ENCODE peak calls at places on chromosomes 4 and X, in four cellular contexts. One of them, this sample, is unnamed.

GRCh38 chr4:5592272-5592671 is 116.1 kb downstream of the EVC2 start:
- DNase-seq in brain microvascular endothelial cell: no peak
- DNase-seq in stomach: no peak
- DNase-seq in fibroblast of villous mesenchyme: no peak
- DNase-seq in this sample: no peak

GRCh38 chr4:116724249-116724648 is 361.1 kb downstream of the TRAM1L1 start:
- DNase-seq in stomach: no peak
- DNase-seq in fibroblast of villous mesenchyme: no peak
- DNase-seq in brain microvascular endothelial cell: no peak
- DNase-seq in this sample: no peak

GRCh38 chr4:144582975-144583374 is 63.0 kb upstream of the HHIP start:
- DNase-seq in stomach: no peak
- DNase-seq in brain microvascular endothelial cell: no peak
- DNase-seq in fibroblast of villous mesenchyme: no peak
- DNase-seq in this sample: peak; percentile 57

GRCh38 chr4:123555500-123556273 is 159.1 kb downstream of the SPRY1 start:
- DNase-seq in fibroblast of villous mesenchyme: peak; percentile 95
- DNase-seq in stomach: peak; percentile 96
- DNase-seq in brain microvascular endothelial cell: peak; percentile 95
- DNase-seq in this sample: peak; percentile 98

GRCh38 chrX:125436855-125437254 is 117.2 kb downstream of the TEX13C start:
- DNase-seq in brain microvascular endothelial cell: no peak
- DNase-seq in fibroblast of villous mesenchyme: no peak
- DNase-seq in stomach: no peak
- DNase-seq in this sample: peak; percentile 9

GRCh38 chr4:78437608-78438088 is 113.9 kb upstream of the ANXA3 start:
- DNase-seq in fibroblast of villous mesenchyme: no peak
- DNase-seq in stomach: no peak
- DNase-seq in brain microvascular endothelial cell: no peak
- DNase-seq in this sample: no peak

GRCh38 chrX:68728186-68728585 is 80.7 kb downstream of the STARD8 start:
- DNase-seq in brain microvascular endothelial cell: no peak
- DNase-seq in stomach: peak; percentile 17
- DNase-seq in fibroblast of villous mesenchyme: no peak
- DNase-seq in this sample: no peak

GRCh38 chr4:169272265-169272886 is 1.6 kb upstream of the SH3RF1 start:
- DNase-seq in brain microvascular endothelial cell: peak; percentile 59
- DNase-seq in fibroblast of villous mesenchyme: peak; percentile 61
- DNase-seq in stomach: no peak
- DNase-seq in this sample: peak; percentile 79

GRCh38 chr4:90357117-90357710 is 230.0 kb downstream of the CCSER1 start:
- DNase-seq in stomach: no peak
- DNase-seq in brain microvascular endothelial cell: peak; percentile 6
- DNase-seq in fibroblast of villous mesenchyme: peak; percentile 48
- DNase-seq in this sample: peak; percentile 71

GRCh38 chr4:102543030-102543505 is 41.9 kb downstream of the NFKB1 start:
- DNase-seq in fibroblast of villous mesenchyme: no peak
- DNase-seq in brain microvascular endothelial cell: no peak
- DNase-seq in stomach: no peak
- DNase-seq in this sample: no peak

GRCh38 chrX:143988356-143988755 is 104.5 kb downstream of the UBE2NL start:
- DNase-seq in fibroblast of villous mesenchyme: no peak
- DNase-seq in stomach: no peak
- DNase-seq in brain microvascular endothelial cell: no peak
- DNase-seq in this sample: no peak

GRCh38 chr4:72312032-72312650 is 256.9 kb downstream of the ADAMTS3 start:
- DNase-seq in stomach: peak; percentile 29
- DNase-seq in fibroblast of villous mesenchyme: peak; percentile 68
- DNase-seq in brain microvascular endothelial cell: peak; percentile 96
- DNase-seq in this sample: peak; percentile 97

GRCh38 chr4:110119880-110120279 is 78.5 kb downstream of the ELOVL6 start:
- DNase-seq in fibroblast of villous mesenchyme: peak; percentile 87
- DNase-seq in brain microvascular endothelial cell: no peak
- DNase-seq in stomach: no peak
- DNase-seq in this sample: peak; percentile 46

GRCh38 chrX:142499992-142500391 is 294.9 kb upstream of the MAGEC2 start:
- DNase-seq in fibroblast of villous mesenchyme: no peak
- DNase-seq in stomach: no peak
- DNase-seq in brain microvascular endothelial cell: no peak
- DNase-seq in this sample: no peak

GRCh38 chr4:84498203-84499026 is 677 bp downstream of the NKX6-1 start:
- DNase-seq in brain microvascular endothelial cell: no peak
- DNase-seq in fibroblast of villous mesenchyme: peak; percentile 14
- DNase-seq in stomach: no peak
- DNase-seq in this sample: peak; percentile 43

GRCh38 chr4:22635692-22636091 is 57.0 kb upstream of the GBA3 start:
- DNase-seq in stomach: no peak
- DNase-seq in brain microvascular endothelial cell: no peak
- DNase-seq in fibroblast of villous mesenchyme: no peak
- DNase-seq in this sample: no peak

GRCh38 chr4:129176864-129177263 is 80.9 kb downstream of the C4orf33 start:
- DNase-seq in fibroblast of villous mesenchyme: no peak
- DNase-seq in stomach: no peak
- DNase-seq in brain microvascular endothelial cell: no peak
- DNase-seq in this sample: no peak

GRCh38 chrX:146173742-146174141 is 356.1 kb downstream of the SLITRK2 start:
- DNase-seq in fibroblast of villous mesenchyme: no peak
- DNase-seq in stomach: no peak
- DNase-seq in brain microvascular endothelial cell: no peak
- DNase-seq in this sample: no peak

GRCh38 chr4:47791978-47792377 is 45.9 kb downstream of the CORIN start:
- DNase-seq in fibroblast of villous mesenchyme: no peak
- DNase-seq in stomach: no peak
- DNase-seq in brain microvascular endothelial cell: no peak
- DNase-seq in this sample: no peak

GRCh38 chr4:37471971-37472370 is 214.2 kb downstream of the RELL1 start:
- DNase-seq in brain microvascular endothelial cell: no peak
- DNase-seq in fibroblast of villous mesenchyme: no peak
- DNase-seq in stomach: peak; percentile 73
- DNase-seq in this sample: no peak

GRCh38 chrX:97057349-97057909 is 173.7 kb downstream of the RPA4 start:
- DNase-seq in stomach: no peak
- DNase-seq in fibroblast of villous mesenchyme: no peak
- DNase-seq in brain microvascular endothelial cell: no peak
- DNase-seq in this sample: no peak

GRCh38 chrX:150449313-150449712 is 86.2 kb downstream of the MAMLD1 start:
- DNase-seq in brain microvascular endothelial cell: no peak
- DNase-seq in fibroblast of villous mesenchyme: no peak
- DNase-seq in stomach: no peak
- DNase-seq in this sample: no peak

GRCh38 chrX:103356023-103356798 is at the start of gene TCEAL9:
- DNase-seq in fibroblast of villous mesenchyme: peak; percentile 83
- DNase-seq in brain microvascular endothelial cell: peak; percentile 65
- DNase-seq in stomach: peak; percentile 50
- DNase-seq in this sample: peak; percentile 69

GRCh38 chr4:109334596-109335105 is 32.2 kb upstream of the COL25A1 start:
- DNase-seq in brain microvascular endothelial cell: no peak
- DNase-seq in stomach: no peak
- DNase-seq in fibroblast of villous mesenchyme: no peak
- DNase-seq in this sample: no peak

GRCh38 chr4:110550260-110550659 is 72.6 kb downstream of the PITX2 start:
- DNase-seq in fibroblast of villous mesenchyme: peak; percentile 21
- DNase-seq in brain microvascular endothelial cell: peak; percentile 11
- DNase-seq in stomach: no peak
- DNase-seq in this sample: peak; percentile 40

GRCh38 chr4:138977525-138977924 is 38.1 kb upstream of the NOCT start:
- DNase-seq in stomach: no peak
- DNase-seq in brain microvascular endothelial cell: no peak
- DNase-seq in fibroblast of villous mesenchyme: no peak
- DNase-seq in this sample: no peak

GRCh38 chr4:146224331-146224966 is 10.1 kb downstream of the REELD1 start:
- DNase-seq in stomach: no peak
- DNase-seq in brain microvascular endothelial cell: no peak
- DNase-seq in fibroblast of villous mesenchyme: peak; percentile 91
- DNase-seq in this sample: no peak

GRCh38 chrX:110847334-110847733 is 51.7 kb upstream of the CHRDL1 start:
- DNase-seq in fibroblast of villous mesenchyme: peak; percentile 62
- DNase-seq in stomach: no peak
- DNase-seq in brain microvascular endothelial cell: peak; percentile 63
- DNase-seq in this sample: peak; percentile 76

GRCh38 chrX:69565247-69565815 is 50.6 kb upstream of the EDA start:
- DNase-seq in stomach: no peak
- DNase-seq in fibroblast of villous mesenchyme: no peak
- DNase-seq in brain microvascular endothelial cell: no peak
- DNase-seq in this sample: no peak

GRCh38 chr4:35491093-35491492 is 753.2 kb downstream of the ARAP2 start:
- DNase-seq in stomach: no peak
- DNase-seq in fibroblast of villous mesenchyme: no peak
- DNase-seq in brain microvascular endothelial cell: no peak
- DNase-seq in this sample: no peak

GRCh38 chrX:68363984-68364383 is 69.3 kb downstream of the OPHN1 start:
- DNase-seq in stomach: no peak
- DNase-seq in brain microvascular endothelial cell: no peak
- DNase-seq in fibroblast of villous mesenchyme: no peak
- DNase-seq in this sample: no peak

GRCh38 chr4:6226506-6226905 is 26.2 kb upstream of the JAKMIP1 start:
- DNase-seq in brain microvascular endothelial cell: no peak
- DNase-seq in fibroblast of villous mesenchyme: no peak
- DNase-seq in stomach: peak; percentile 22
- DNase-seq in this sample: no peak

GRCh38 chrX:130994671-130995070 is 63.5 kb upstream of the ARHGAP36 start:
- DNase-seq in fibroblast of villous mesenchyme: peak; percentile 17
- DNase-seq in brain microvascular endothelial cell: peak; percentile 20
- DNase-seq in stomach: no peak
- DNase-seq in this sample: peak; percentile 14
- TF ChIP-seq CTCF in fibroblast of villous mesenchyme: peak; percentile 60
- TF ChIP-seq CTCF in brain microvascular endothelial cell: peak; percentile 56
- TF ChIP-seq CTCF in stomach: no peak
- TF ChIP-seq CTCF in this sample: peak; percentile 49

DNA sequence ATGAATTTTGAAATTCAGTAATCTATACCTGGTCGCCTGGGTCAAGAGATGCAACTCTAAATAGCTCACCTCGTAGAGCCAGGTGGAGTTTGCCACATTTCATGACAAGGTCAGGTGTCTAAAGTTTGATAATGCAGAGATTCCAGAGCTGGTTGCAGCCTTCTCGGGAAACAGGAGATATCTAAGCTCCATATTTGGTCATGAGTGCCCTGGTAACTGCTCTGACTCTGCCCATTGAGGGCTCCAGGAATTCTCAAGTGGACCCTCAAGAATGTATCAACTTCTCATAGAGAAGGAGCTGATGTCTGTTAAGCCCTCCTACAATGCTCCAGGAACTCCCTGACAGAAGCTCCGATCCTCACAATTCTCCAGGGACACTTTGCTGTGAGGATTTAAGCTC is 33.2 kb upstream of the TSPAN5 start:
- DNase-seq in fibroblast of villous mesenchyme: no peak
- DNase-seq in stomach: no peak
- DNase-seq in brain microvascular endothelial cell: no peak
- DNase-seq in this sample: no peak
- H3K4me3 ChIP-seq in fibroblast of villous mesenchyme: no peak overlapping the region
- H3K4me3 ChIP-seq in stomach: no peak overlapping the region
- H3K4me3 ChIP-seq in brain microvascular endothelial cell: no peak overlapping the region
- H3K4me3 ChIP-seq in this sample: no peak overlapping the region

GRCh38 chrX:3142259-3143042 is 101.2 kb downstream of the ARSF start:
- DNase-seq in stomach: no peak
- DNase-seq in brain microvascular endothelial cell: no peak
- DNase-seq in fibroblast of villous mesenchyme: no peak
- DNase-seq in this sample: no peak

GRCh38 chrX:3144651-3145050 is 103.4 kb downstream of the ARSF start:
- DNase-seq in stomach: no peak
- DNase-seq in brain microvascular endothelial cell: no peak
- DNase-seq in fibroblast of villous mesenchyme: no peak
- DNase-seq in this sample: no peak

GRCh38 chrX:3143043-3143799 is 102.0 kb downstream of the ARSF start:
- DNase-seq in brain microvascular endothelial cell: no peak
- DNase-seq in stomach: no peak
- DNase-seq in fibroblast of villous mesenchyme: no peak
- DNase-seq in this sample: no peak

GRCh38 chrX:3141031-3141430 is 99.8 kb downstream of the ARSF start:
- DNase-seq in brain microvascular endothelial cell: no peak
- DNase-seq in stomach: no peak
- DNase-seq in fibroblast of villous mesenchyme: no peak
- DNase-seq in this sample: peak; percentile 29

DNA sequence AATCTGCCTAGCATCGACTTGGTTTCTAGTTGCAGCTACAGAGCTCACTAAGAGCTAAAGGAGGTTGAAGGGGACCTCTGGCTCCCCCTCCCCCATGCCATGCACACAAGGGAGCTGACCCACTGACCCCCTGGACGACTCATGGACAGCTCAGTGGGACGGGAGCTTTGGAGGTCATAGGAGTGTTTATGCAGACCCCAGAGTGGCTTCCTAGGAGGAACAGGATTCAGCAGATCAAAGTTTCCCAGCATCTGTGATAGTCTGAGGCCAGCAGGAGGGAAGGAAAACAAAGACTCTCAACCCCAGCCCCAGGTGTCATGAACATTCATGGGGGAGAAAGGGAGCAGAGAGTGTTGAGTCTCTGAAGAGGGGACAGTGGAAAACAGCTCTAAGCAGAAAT is 104.4 kb downstream of the ARSF start:
- DNase-seq in stomach: no peak
- DNase-seq in fibroblast of villous mesenchyme: no peak
- DNase-seq in brain microvascular endothelial cell: no peak
- DNase-seq in this sample: peak; percentile 82
- TF ChIP-seq CTCF in stomach: no peak
- TF ChIP-seq CTCF in fibroblast of villous mesenchyme: no peak
- TF ChIP-seq CTCF in brain microvascular endothelial cell: no peak
- TF ChIP-seq CTCF in this sample: no peak

DNA sequence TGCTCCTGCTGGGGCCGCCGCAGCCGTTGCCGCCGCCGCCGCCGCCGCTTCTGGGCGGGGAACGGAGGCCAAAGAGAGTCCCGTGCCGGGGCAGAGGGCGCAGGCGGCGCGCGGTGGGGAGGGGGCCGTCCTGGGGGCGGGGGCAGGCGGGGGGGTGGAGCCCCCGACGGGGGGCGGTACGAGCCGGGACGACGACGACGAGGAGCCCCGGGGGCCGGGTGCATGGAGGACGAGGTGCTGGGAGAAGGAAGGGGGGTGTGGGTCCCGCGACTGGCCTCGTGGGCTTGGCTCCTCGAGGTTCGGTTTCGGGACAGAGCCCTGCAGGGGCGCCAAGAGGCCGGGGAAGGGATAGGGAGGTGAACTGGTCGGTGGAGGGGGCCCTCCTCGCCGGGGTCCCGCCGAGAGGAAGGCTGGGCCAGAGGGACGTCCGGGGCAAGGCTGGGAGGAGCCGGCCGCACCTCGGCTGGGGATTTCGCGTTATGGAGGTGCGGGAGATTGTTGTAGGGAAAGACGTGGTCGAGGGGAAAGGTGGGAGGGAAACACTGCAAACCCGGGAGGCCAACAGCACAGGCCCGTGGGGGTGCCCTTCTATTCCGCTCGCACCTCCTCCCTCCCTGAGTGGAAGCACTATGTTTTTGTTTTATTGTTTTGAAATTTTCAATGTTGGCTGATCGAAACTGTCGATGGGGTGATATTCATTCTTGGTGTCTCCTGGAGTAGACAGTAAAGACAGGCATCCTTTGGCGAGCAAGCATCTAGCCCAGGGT is 1.9 kb downstream of the BCORL1 start:
- DNase-seq in brain microvascular endothelial cell: no peak
- DNase-seq in stomach: no peak
- DNase-seq in fibroblast of villous mesenchyme: peak; percentile 4
- DNase-seq in this sample: no peak
- H3K4me3 ChIP-seq in brain microvascular endothelial cell: peak overlapping the region; percentile 56
- H3K4me3 ChIP-seq in stomach: no peak overlapping the region
- H3K4me3 ChIP-seq in fibroblast of villous mesenchyme: peak overlapping the region; percentile 64
- H3K4me3 ChIP-seq in this sample: peak overlapping the region; percentile 56